ENCODE peak calls at places on chromosome 5, in seven cellular contexts. O, Y, Z, D, R, Q and L are unnamed samples.

GRCh38 chr5:133882801-133883200 is 85.6 kb downstream of the C5orf15 start:
- DNase-seq in D (no peak), Y (no peak), Z (no peak), Q (no peak), R (no peak), O (no peak), L (no peak)

GRCh38 chr5:17436766-17437221 is 61.2 kb upstream of the TAF11L2 start:
- DNase-seq in Q (no peak), Z (no peak), D (no peak), O (peak; percentile 79), R (peak; percentile 17), Y (no peak), L (no peak)

GRCh38 chr5:107418071-107418470 is 252.7 kb downstream of the EFNA5 start:
- DNase-seq in Y (no peak), R (no peak), Q (no peak), Z (no peak), D (no peak), O (no peak), L (no peak)

GRCh38 chr5:162852145-162852544 is 585.2 kb upstream of the CCNG1 start:
- DNase-seq in R (no peak), Z (no peak), O (no peak), D (no peak), Q (no peak), Y (no peak), L (no peak)

GRCh38 chr5:133681896-133682295 is 69.6 kb upstream of the FSTL4 start:
- DNase-seq in R (no peak), Z (no peak), O (no peak), Q (no peak), D (no peak), Y (no peak), L (no peak)

GRCh38 chr5:147689436-147689835 is 93.1 kb downstream of the JAKMIP2 start:
- DNase-seq in Z (no peak), Y (no peak), D (no peak), O (no peak), Q (no peak), R (peak; percentile 71), L (no peak)

GRCh38 chr5:155834271-155834975 is 492.5 kb upstream of the SGCD start:
- DNase-seq in D (no peak), Q (no peak), Z (no peak), O (no peak), R (no peak), Y (no peak), L (no peak)

GRCh38 chr5:26482817-26483375 is 555.5 kb downstream of the CDH9 start:
- DNase-seq in O (peak; percentile 56), Z (peak; percentile 43), R (no peak), Q (peak; percentile 6), D (peak; percentile 43), Y (peak; percentile 1), L (peak; percentile 84)

GRCh38 chr5:77744116-77744515 is 32.0 kb downstream of the TBCA start:
- DNase-seq in D (no peak), Z (no peak), Y (no peak), O (no peak), Q (no peak), R (no peak), L (no peak)

GRCh38 chr5:78503958-78504357 is 143.5 kb downstream of the SCAMP1 start:
- DNase-seq in D (no peak), Q (no peak), R (no peak), Z (no peak), O (no peak), Y (no peak), L (no peak)

GRCh38 chr5:57537831-57538230 is 55.2 kb upstream of the ACTBL2 start:
- DNase-seq in D (no peak), Q (no peak), Z (no peak), R (no peak), O (peak; percentile 15), Y (no peak), L (no peak)

GRCh38 chr5:25544652-25545249 is 900.0 kb upstream of the CDH10 start:
- DNase-seq in Z (peak; percentile 4), O (peak; percentile 46), Y (no peak), D (peak; percentile 30), Q (no peak), R (no peak), L (peak; percentile 75)

GRCh38 chr5:176543428-176544182 is 5.5 kb upstream of the CDHR2 start:
- DNase-seq in D (peak; percentile 65), R (peak; percentile 47), Z (peak; percentile 53), Y (no peak), Q (no peak), O (peak; percentile 46), L (peak; percentile 35)

GRCh38 chr5:125083932-125084331 is 337.5 kb upstream of the ZNF608 start:
- DNase-seq in R (peak; percentile 88), D (peak; percentile 51), Y (no peak), O (peak; percentile 41), Z (no peak), Q (peak; percentile 19), L (peak; percentile 9)

GRCh38 chr5:3954189-3954588 is 358.6 kb downstream of the IRX1 start:
- DNase-seq in D (no peak), Q (no peak), Z (no peak), R (no peak), O (no peak), Y (no peak), L (no peak)

GRCh38 chr5:9198399-9198798 is 347.5 kb downstream of the SEMA5A start:
- DNase-seq in O (peak; percentile 56), R (peak; percentile 53), Y (no peak), Z (no peak), Q (peak; percentile 35), D (peak; percentile 40), L (peak; percentile 26)

GRCh38 chr5:73344835-73345234 is 103.7 kb downstream of the FOXD1 start:
- DNase-seq in Q (no peak), Y (no peak), R (no peak), Z (no peak), D (peak; percentile 22), O (no peak), L (no peak)

GRCh38 chr5:89346573-89346972 is 463.6 kb upstream of the MEF2C start:
- DNase-seq in Z (no peak), R (no peak), Q (no peak), Y (no peak), O (no peak), D (no peak), L (no peak)

GRCh38 chr5:178525906-178526732 is 64.1 kb downstream of the COL23A1 start:
- DNase-seq in Q (no peak), D (no peak), O (no peak), R (no peak), Z (no peak), Y (no peak), L (no peak)

GRCh38 chr5:38258319-38259061 is at the start of gene EGFLAM:
- DNase-seq in O (peak; percentile 7), D (no peak), Q (no peak), Z (peak; percentile 24), Y (no peak), R (peak; percentile 1), L (peak; percentile 14)

GRCh38 chr5:109656829-109657228 is 32.9 kb upstream of the MAN2A1 start:
- DNase-seq in Y (no peak), D (peak; percentile 96), O (peak; percentile 97), Q (peak; percentile 96), Z (no peak), R (peak; percentile 50), L (peak; percentile 93)

GRCh38 chr5:102760815-102761214 is 5.7 kb downstream of the PAM start:
- DNase-seq in D (peak; percentile 54), Z (no peak), Q (no peak), O (peak; percentile 52), Y (no peak), R (peak; percentile 65), L (no peak)

GRCh38 chr5:132156413-132156812 is 71.2 kb downstream of the P4HA2 start:
- DNase-seq in Y (no peak), O (no peak), R (no peak), Q (no peak), Z (no peak), D (no peak), L (no peak)

GRCh38 chr5:75668988-75669760 is 48.1 kb downstream of the POC5 start:
- DNase-seq in O (peak; percentile 83), D (peak; percentile 94), R (no peak), Y (no peak), Z (peak; percentile 40), Q (peak; percentile 40), L (peak; percentile 68)

GRCh38 chr5:98880151-98880550 is 48.7 kb downstream of the CHD1 start:
- DNase-seq in D (no peak), Y (no peak), O (peak; percentile 28), R (no peak), Z (no peak), Q (peak; percentile 28), L (no peak)

GRCh38 chr5:58048954-58049353 is 410.9 kb downstream of the PLK2 start:
- DNase-seq in D (no peak), Z (no peak), Y (no peak), Q (no peak), R (no peak), O (no peak), L (no peak)

GRCh38 chr5:54243483-54244080 is 66.8 kb downstream of the ARL15 start:
- DNase-seq in O (peak; percentile 32), Z (peak; percentile 12), Y (no peak), Q (peak; percentile 44), D (peak; percentile 47), R (peak; percentile 59), L (peak; percentile 23)

GRCh38 chr5:93281980-93282772 is 298.8 kb downstream of the NR2F1-AS1 start:
- DNase-seq in R (no peak), Q (no peak), O (no peak), Z (no peak), Y (no peak), D (no peak), L (no peak)